ENCODE peak calls at places on chromosome 21, in ten cellular contexts. One of them, this sample, is unnamed.

GRCh38 chr21:14741237-14741636 is 195.1 kb upstream of the SAMSN1 start:
- DNase-seq in esophagus muscularis mucosa: no peak
- DNase-seq in endothelial cell of umbilical vein: no peak
- DNase-seq in Panc1: no peak
- DNase-seq in transverse colon: no peak
- DNase-seq in upper lobe of left lung: peak
- DNase-seq in H1: no peak
- DNase-seq in suprapubic skin: no peak
- DNase-seq in GM23338: no peak
- DNase-seq in stomach: no peak
- DNase-seq in this sample: no peak

GRCh38 chr21:43805275-43805800 is 16.0 kb downstream of the RRP1 start:
- DNase-seq in esophagus muscularis mucosa: no peak
- DNase-seq in endothelial cell of umbilical vein: no peak
- DNase-seq in Panc1: no peak
- DNase-seq in transverse colon: peak
- DNase-seq in upper lobe of left lung: peak
- DNase-seq in H1: no peak
- DNase-seq in suprapubic skin: no peak
- DNase-seq in GM23338: no peak
- DNase-seq in stomach: no peak
- DNase-seq in this sample: no peak

GRCh38 chr21:46211376-46211775 is 17.2 kb downstream of the LSS start:
- DNase-seq in esophagus muscularis mucosa: no peak
- DNase-seq in endothelial cell of umbilical vein: no peak
- DNase-seq in Panc1: no peak
- DNase-seq in transverse colon: no peak
- DNase-seq in upper lobe of left lung: no peak
- DNase-seq in H1: no peak
- DNase-seq in suprapubic skin: no peak
- DNase-seq in GM23338: no peak
- DNase-seq in stomach: no peak
- DNase-seq in this sample: no peak

GRCh38 chr21:17819878-17820232 is 699 bp upstream of the C21orf91 start:
- DNase-seq in esophagus muscularis mucosa: no peak
- DNase-seq in endothelial cell of umbilical vein: no peak
- DNase-seq in Panc1: no peak
- DNase-seq in transverse colon: no peak
- DNase-seq in upper lobe of left lung: no peak
- DNase-seq in H1: no peak
- DNase-seq in suprapubic skin: no peak
- DNase-seq in GM23338: peak
- DNase-seq in stomach: no peak
- DNase-seq in this sample: no peak

GRCh38 chr21:36550761-36551160 is 70.8 kb upstream of the CLDN14 start:
- DNase-seq in esophagus muscularis mucosa: no peak
- DNase-seq in endothelial cell of umbilical vein: no peak
- DNase-seq in Panc1: no peak
- DNase-seq in transverse colon: no peak
- DNase-seq in upper lobe of left lung: no peak
- DNase-seq in H1: no peak
- DNase-seq in suprapubic skin: no peak
- DNase-seq in GM23338: no peak
- DNase-seq in stomach: no peak
- DNase-seq in this sample: peak

GRCh38 chr21:42080788-42081083 is 9.6 kb downstream of the UMODL1 start:
- DNase-seq in esophagus muscularis mucosa: no peak
- DNase-seq in endothelial cell of umbilical vein: no peak
- DNase-seq in Panc1: no peak
- DNase-seq in transverse colon: no peak
- DNase-seq in upper lobe of left lung: no peak
- DNase-seq in H1: no peak
- DNase-seq in suprapubic skin: no peak
- DNase-seq in GM23338: no peak
- DNase-seq in stomach: no peak
- DNase-seq in this sample: no peak

GRCh38 chr21:46084041-46084561 is 13.8 kb upstream of the COL6A2 start:
- DNase-seq in esophagus muscularis mucosa: peak
- DNase-seq in endothelial cell of umbilical vein: no peak
- DNase-seq in Panc1: no peak
- DNase-seq in transverse colon: no peak
- DNase-seq in upper lobe of left lung: no peak
- DNase-seq in H1: no peak
- DNase-seq in suprapubic skin: no peak
- DNase-seq in GM23338: no peak
- DNase-seq in stomach: no peak
- DNase-seq in this sample: no peak

GRCh38 chr21:42569732-42570301 is 56.2 kb downstream of the SLC37A1 start:
- DNase-seq in esophagus muscularis mucosa: no peak
- DNase-seq in endothelial cell of umbilical vein: no peak
- DNase-seq in Panc1: no peak
- DNase-seq in transverse colon: peak
- DNase-seq in upper lobe of left lung: peak
- DNase-seq in H1: no peak
- DNase-seq in suprapubic skin: peak
- DNase-seq in GM23338: no peak
- DNase-seq in stomach: peak
- DNase-seq in this sample: no peak

GRCh38 chr21:42251654-42252053 is 32.7 kb downstream of the ABCG1 start:
- DNase-seq in esophagus muscularis mucosa: no peak
- DNase-seq in endothelial cell of umbilical vein: no peak
- DNase-seq in Panc1: no peak
- DNase-seq in transverse colon: no peak
- DNase-seq in upper lobe of left lung: no peak
- DNase-seq in H1: no peak
- DNase-seq in suprapubic skin: no peak
- DNase-seq in GM23338: no peak
- DNase-seq in stomach: no peak
- DNase-seq in this sample: no peak

GRCh38 chr21:46052703-46053651 is 44.9 kb upstream of the COL6A2 start:
- DNase-seq in esophagus muscularis mucosa: peak
- DNase-seq in endothelial cell of umbilical vein: no peak
- DNase-seq in Panc1: no peak
- DNase-seq in transverse colon: no peak
- DNase-seq in upper lobe of left lung: no peak
- DNase-seq in H1: no peak
- DNase-seq in suprapubic skin: no peak
- DNase-seq in GM23338: no peak
- DNase-seq in stomach: no peak
- DNase-seq in this sample: peak

GRCh38 chr21:37757631-37758376 is 158.5 kb downstream of the KCNJ6 start:
- DNase-seq in esophagus muscularis mucosa: no peak
- DNase-seq in endothelial cell of umbilical vein: no peak
- DNase-seq in Panc1: no peak
- DNase-seq in transverse colon: no peak
- DNase-seq in upper lobe of left lung: no peak
- DNase-seq in H1: no peak
- DNase-seq in suprapubic skin: no peak
- DNase-seq in GM23338: no peak
- DNase-seq in stomach: no peak
- DNase-seq in this sample: no peak

GRCh38 chr21:33771976-33772375 is 129.7 kb downstream of the ITSN1 start:
- DNase-seq in esophagus muscularis mucosa: no peak
- DNase-seq in endothelial cell of umbilical vein: no peak
- DNase-seq in Panc1: no peak
- DNase-seq in transverse colon: no peak
- DNase-seq in upper lobe of left lung: no peak
- DNase-seq in H1: no peak
- DNase-seq in suprapubic skin: no peak
- DNase-seq in GM23338: no peak
- DNase-seq in stomach: no peak
- DNase-seq in this sample: no peak

GRCh38 chr21:27035791-27036190 is 68.9 kb upstream of the ADAMTS5 start:
- DNase-seq in esophagus muscularis mucosa: no peak
- DNase-seq in endothelial cell of umbilical vein: no peak
- DNase-seq in Panc1: no peak
- DNase-seq in transverse colon: no peak
- DNase-seq in upper lobe of left lung: no peak
- DNase-seq in H1: no peak
- DNase-seq in suprapubic skin: no peak
- DNase-seq in GM23338: no peak
- DNase-seq in stomach: no peak
- DNase-seq in this sample: no peak

GRCh38 chr21:37272897-37273296 is 5.8 kb upstream of the VPS26C start:
- DNase-seq in esophagus muscularis mucosa: no peak
- DNase-seq in endothelial cell of umbilical vein: no peak
- DNase-seq in Panc1: no peak
- DNase-seq in transverse colon: no peak
- DNase-seq in upper lobe of left lung: no peak
- DNase-seq in H1: no peak
- DNase-seq in suprapubic skin: no peak
- DNase-seq in GM23338: no peak
- DNase-seq in stomach: no peak
- DNase-seq in this sample: no peak

GRCh38 chr21:36125513-36126121 is 9.3 kb upstream of the CBR3 start:
- DNase-seq in esophagus muscularis mucosa: no peak
- DNase-seq in endothelial cell of umbilical vein: peak
- DNase-seq in Panc1: no peak
- DNase-seq in transverse colon: peak
- DNase-seq in upper lobe of left lung: peak
- DNase-seq in H1: no peak
- DNase-seq in suprapubic skin: no peak
- DNase-seq in GM23338: peak
- DNase-seq in stomach: peak
- DNase-seq in this sample: no peak

GRCh38 chr21:39103689-39104088 is 79.6 kb downstream of the PSMG1 start:
- DNase-seq in esophagus muscularis mucosa: no peak
- DNase-seq in endothelial cell of umbilical vein: no peak
- DNase-seq in Panc1: no peak
- DNase-seq in transverse colon: no peak
- DNase-seq in upper lobe of left lung: peak
- DNase-seq in H1: no peak
- DNase-seq in suprapubic skin: peak
- DNase-seq in GM23338: no peak
- DNase-seq in stomach: no peak
- DNase-seq in this sample: no peak
- TF ChIP-seq CTCF in esophagus muscularis mucosa: no peak
- TF ChIP-seq CTCF in endothelial cell of umbilical vein: no peak
- TF ChIP-seq CTCF in Panc1: no peak
- TF ChIP-seq CTCF in transverse colon: no peak
- TF ChIP-seq CTCF in upper lobe of left lung: no peak
- TF ChIP-seq CTCF in H1: no peak
- TF ChIP-seq CTCF in suprapubic skin: no peak
- TF ChIP-seq CTCF in GM23338: no peak
- TF ChIP-seq CTCF in stomach: no peak
- TF ChIP-seq CTCF in this sample: no peak

DNA sequence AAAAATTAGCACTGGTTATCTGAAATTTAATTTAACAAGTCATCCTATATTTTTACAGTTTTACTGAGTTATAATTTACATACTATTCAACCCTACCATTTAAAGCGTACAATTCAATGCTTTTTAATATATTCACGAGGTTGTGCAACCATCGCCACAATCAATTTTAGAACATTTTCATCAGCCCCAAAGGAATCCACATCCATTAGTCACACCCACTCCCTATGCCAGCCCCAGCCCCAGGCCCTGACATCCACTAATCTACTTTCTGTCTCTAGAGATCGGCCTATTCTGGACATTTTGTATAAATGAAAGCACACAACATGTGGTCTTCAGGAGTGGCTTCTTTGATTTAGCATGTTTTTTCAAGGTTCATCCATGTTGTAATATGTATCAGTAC is 134.7 kb downstream of the PSMG1 start:
- DNase-seq in esophagus muscularis mucosa: no peak
- DNase-seq in endothelial cell of umbilical vein: no peak
- DNase-seq in Panc1: no peak
- DNase-seq in transverse colon: no peak
- DNase-seq in upper lobe of left lung: no peak
- DNase-seq in H1: no peak
- DNase-seq in suprapubic skin: no peak
- DNase-seq in GM23338: no peak
- DNase-seq in stomach: no peak
- DNase-seq in this sample: no peak
- TF ChIP-seq POLR2AphosphoS5 in esophagus muscularis mucosa: no peak
- TF ChIP-seq POLR2AphosphoS5 in endothelial cell of umbilical vein: no peak
- TF ChIP-seq POLR2AphosphoS5 in Panc1: no peak
- TF ChIP-seq POLR2AphosphoS5 in transverse colon: no peak
- TF ChIP-seq POLR2AphosphoS5 in upper lobe of left lung: no peak
- TF ChIP-seq POLR2AphosphoS5 in H1: no peak
- TF ChIP-seq POLR2AphosphoS5 in suprapubic skin: no peak
- TF ChIP-seq POLR2AphosphoS5 in GM23338: no peak
- TF ChIP-seq POLR2AphosphoS5 in stomach: no peak
- TF ChIP-seq POLR2AphosphoS5 in this sample: no peak

GRCh38 chr21:24514081-24514733 is 1093.1 kb downstream of the MRPL39 start:
- DNase-seq in esophagus muscularis mucosa: no peak
- DNase-seq in endothelial cell of umbilical vein: no peak
- DNase-seq in Panc1: peak
- DNase-seq in transverse colon: no peak
- DNase-seq in upper lobe of left lung: no peak
- DNase-seq in H1: no peak
- DNase-seq in suprapubic skin: no peak
- DNase-seq in GM23338: peak
- DNase-seq in stomach: no peak
- DNase-seq in this sample: no peak
- TF ChIP-seq CTCF in esophagus muscularis mucosa: peak
- TF ChIP-seq CTCF in endothelial cell of umbilical vein: no peak
- TF ChIP-seq CTCF in Panc1: peak
- TF ChIP-seq CTCF in transverse colon: no peak
- TF ChIP-seq CTCF in upper lobe of left lung: no peak
- TF ChIP-seq CTCF in H1: no peak
- TF ChIP-seq CTCF in suprapubic skin: no peak
- TF ChIP-seq CTCF in GM23338: peak
- TF ChIP-seq CTCF in stomach: peak
- TF ChIP-seq CTCF in this sample: peak

GRCh38 chr21:39186676-39187075 is 3.4 kb upstream of the PSMG1 start:
- DNase-seq in esophagus muscularis mucosa: no peak
- DNase-seq in endothelial cell of umbilical vein: no peak
- DNase-seq in Panc1: no peak
- DNase-seq in transverse colon: no peak
- DNase-seq in upper lobe of left lung: no peak
- DNase-seq in H1: no peak
- DNase-seq in suprapubic skin: no peak
- DNase-seq in GM23338: no peak
- DNase-seq in stomach: no peak
- DNase-seq in this sample: no peak

GRCh38 chr21:39188521-39189139 is 5.4 kb upstream of the PSMG1 start:
- DNase-seq in esophagus muscularis mucosa: no peak
- DNase-seq in endothelial cell of umbilical vein: no peak
- DNase-seq in Panc1: no peak
- DNase-seq in transverse colon: no peak
- DNase-seq in upper lobe of left lung: no peak
- DNase-seq in H1: no peak
- DNase-seq in suprapubic skin: no peak
- DNase-seq in GM23338: no peak
- DNase-seq in stomach: no peak
- DNase-seq in this sample: no peak

GRCh38 chr21:39185157-39185556 is 1.9 kb upstream of the PSMG1 start:
- DNase-seq in esophagus muscularis mucosa: no peak
- DNase-seq in endothelial cell of umbilical vein: no peak
- DNase-seq in Panc1: no peak
- DNase-seq in transverse colon: no peak
- DNase-seq in upper lobe of left lung: no peak
- DNase-seq in H1: no peak
- DNase-seq in suprapubic skin: no peak
- DNase-seq in GM23338: no peak
- DNase-seq in stomach: no peak
- DNase-seq in this sample: no peak

GRCh38 chr21:39184050-39184980 is 1.1 kb upstream of the PSMG1 start:
- DNase-seq in esophagus muscularis mucosa: no peak
- DNase-seq in endothelial cell of umbilical vein: no peak
- DNase-seq in Panc1: no peak
- DNase-seq in transverse colon: no peak
- DNase-seq in upper lobe of left lung: no peak
- DNase-seq in H1: no peak
- DNase-seq in suprapubic skin: no peak
- DNase-seq in GM23338: no peak
- DNase-seq in stomach: no peak
- DNase-seq in this sample: no peak

GRCh38 chr21:39187141-39187540 is 3.9 kb upstream of the PSMG1 start:
- DNase-seq in esophagus muscularis mucosa: no peak
- DNase-seq in endothelial cell of umbilical vein: no peak
- DNase-seq in Panc1: no peak
- DNase-seq in transverse colon: no peak
- DNase-seq in upper lobe of left lung: no peak
- DNase-seq in H1: no peak
- DNase-seq in suprapubic skin: no peak
- DNase-seq in GM23338: no peak
- DNase-seq in stomach: no peak
- DNase-seq in this sample: no peak
- TF ChIP-seq POLR2AphosphoS5 in esophagus muscularis mucosa: no peak
- TF ChIP-seq POLR2AphosphoS5 in endothelial cell of umbilical vein: no peak
- TF ChIP-seq POLR2AphosphoS5 in Panc1: no peak
- TF ChIP-seq POLR2AphosphoS5 in transverse colon: no peak
- TF ChIP-seq POLR2AphosphoS5 in upper lobe of left lung: no peak
- TF ChIP-seq POLR2AphosphoS5 in H1: no peak
- TF ChIP-seq POLR2AphosphoS5 in suprapubic skin: no peak
- TF ChIP-seq POLR2AphosphoS5 in GM23338: no peak
- TF ChIP-seq POLR2AphosphoS5 in stomach: no peak
- TF ChIP-seq POLR2AphosphoS5 in this sample: no peak